ENCODE peak calls at places on chromosomes 13 and 19, in nine cellular contexts. O, T, K, C, H, B, Z, R and N are unnamed samples.

GRCh38 chr19:13705928-13706447 is 58.3 kb upstream of the MRI1 start:
- DNase-seq in R (no peak), T (no peak), B (no peak), K (no peak), C (no peak), H (no peak), O (no peak), Z (no peak), N (no peak)

GRCh38 chr19:42436006-42436405 is 6.7 kb downstream of the CXCL17 start:
- DNase-seq in T (peak), C (no peak), K (no peak), B (no peak), R (no peak), Z (no peak), H (no peak), O (no peak), N (no peak)

GRCh38 chr13:44048326-44048725 is 168.6 kb downstream of the LACC1 start:
- DNase-seq in O (no peak), T (no peak), B (no peak), Z (no peak), R (no peak), C (no peak), H (no peak), K (no peak), N (no peak)

GRCh38 chr13:23372264-23372905 is 61.1 kb downstream of the SACS start:
- DNase-seq in T (peak), B (no peak), Z (no peak), R (no peak), K (no peak), H (no peak), C (no peak), O (no peak), N (peak)

GRCh38 chr13:31896427-31896826 is 135.1 kb upstream of the FRY start:
- DNase-seq in O (no peak), B (no peak), K (no peak), H (no peak), Z (no peak), R (no peak), T (peak), C (no peak), N (peak)

GRCh38 chr19:40831502-40832430 is 18.5 kb downstream of the CYP2A6 start:
- DNase-seq in K (peak), C (no peak), O (no peak), R (no peak), Z (peak), B (no peak), H (no peak), T (peak), N (peak)

GRCh38 chr13:93561553-93561952 is 334.9 kb downstream of the GPC6 start:
- DNase-seq in K (no peak), T (no peak), O (no peak), B (no peak), C (no peak), Z (no peak), H (no peak), R (no peak), N (no peak)

GRCh38 chr19:6521718-6522646 is 8.8 kb upstream of the TNFSF9 start:
- DNase-seq in H (peak), O (no peak), T (peak), R (peak), Z (no peak), C (peak), K (no peak), B (no peak), N (no peak)

GRCh38 chr13:27533155-27533643 is 82.8 kb upstream of the MTIF3 start:
- DNase-seq in Z (peak), H (peak), K (peak), O (peak), T (peak), B (peak), R (peak), C (peak), N (peak)

GRCh38 chr19:6464070-6464873 is at the start of gene CRB3:
- DNase-seq in T (no peak), K (peak), C (no peak), B (peak), R (peak), O (no peak), Z (peak), H (peak), N (no peak)

GRCh38 chr19:1847684-1848398 is 442 bp downstream of the REXO1 start:
- DNase-seq in H (no peak), K (peak), O (no peak), R (no peak), Z (peak), C (no peak), T (peak), B (no peak), N (peak)

GRCh38 chr13:21176982-21177284 is 475 bp downstream of the MRPL57 start:
- DNase-seq in R (no peak), K (no peak), O (peak), T (no peak), C (no peak), B (no peak), H (no peak), Z (no peak), N (no peak)

GRCh38 chr13:113506025-113506685 is 15.6 kb upstream of the DCUN1D2 start:
- DNase-seq in K (no peak), H (no peak), B (no peak), Z (no peak), O (no peak), R (no peak), T (no peak), C (no peak), N (no peak)

GRCh38 chr19:2327773-2328400 is 499 bp downstream of the LSM7 start:
- DNase-seq in C (no peak), T (peak), K (peak), O (peak), H (no peak), R (no peak), B (peak), Z (peak), N (peak)

GRCh38 chr13:44188257-44188656 is 185.4 kb upstream of the SERP2 start:
- DNase-seq in B (no peak), K (no peak), C (no peak), R (no peak), O (no peak), Z (no peak), H (no peak), T (peak), N (peak)

GRCh38 chr13:89988206-89988605 is 1359.3 kb upstream of the MIR17HG start:
- DNase-seq in T (peak), Z (no peak), B (no peak), R (no peak), H (no peak), K (no peak), C (no peak), O (no peak), N (no peak)

GRCh38 chr13:97284558-97284957 is 62.4 kb downstream of the MBNL2 start:
- DNase-seq in R (no peak), C (no peak), Z (no peak), T (peak), O (no peak), B (no peak), H (no peak), K (no peak), N (peak)

GRCh38 chr19:2144190-2144589 is 7.2 kb downstream of the AP3D1 start:
- DNase-seq in T (no peak), Z (no peak), H (no peak), K (no peak), C (no peak), O (no peak), B (no peak), R (no peak), N (no peak)

GRCh38 chr19:11821474-11821873 is 7.4 kb downstream of the ZNF440 start:
- DNase-seq in O (no peak), T (peak), B (no peak), K (no peak), H (no peak), R (no peak), C (no peak), Z (no peak), N (peak)

GRCh38 chr13:27921421-27921960 is 1.7 kb downstream of the PDX1 start:
- DNase-seq in O (no peak), H (no peak), Z (no peak), C (no peak), K (no peak), B (no peak), R (no peak), T (no peak), N (no peak)

GRCh38 chr19:50695251-50696064 is 24.1 kb downstream of the SHANK1 start:
- DNase-seq in Z (peak), H (no peak), C (no peak), R (no peak), O (no peak), T (peak), K (no peak), B (no peak), N (no peak)

GRCh38 chr19:17555929-17556813 is 722 bp downstream of the COLGALT1 start:
- DNase-seq in R (no peak), H (no peak), Z (peak), T (peak), C (no peak), K (peak), O (peak), B (no peak), N (peak)